ENCODE peak calls at places on chromosome 2, in ten cellular contexts. B is right lobe of liver, V is heart right ventricle, Z is tibial nerve, L is small intestine, T is AG04450, O is IMR-90, S is GM12878, P is HCT116, E is aorta. C is an unnamed sample.

GRCh38 chr2:171287036-171287435 is 126.3 kb upstream of the TLK1 start:
- DNase-seq in B (no peak), V (no peak), Z (no peak), L (no peak), T (no peak), O (peak), S (no peak), P (no peak), E (no peak), C (no peak)

GRCh38 chr2:231321556-231322334 is 73.8 kb upstream of the B3GNT7 start:
- DNase-seq in B (peak), V (peak), Z (peak), L (no peak), T (no peak), O (no peak), S (no peak), P (no peak), E (peak), C (no peak)

GRCh38 chr2:215965532-215966152 is 47.7 kb downstream of the MREG start:
- DNase-seq in B (no peak), V (no peak), Z (no peak), L (no peak), T (no peak), O (no peak), S (no peak), P (no peak), E (no peak), C (no peak)

GRCh38 chr2:197777823-197778407 is 7.2 kb downstream of the BOLL start:
- DNase-seq in B (no peak), V (no peak), Z (no peak), L (peak), T (peak), O (peak), S (peak), P (peak), E (no peak), C (peak)

GRCh38 chr2:238336151-238336550 is 15.8 kb downstream of the TRAF3IP1 start:
- DNase-seq in B (no peak), V (peak), Z (no peak), L (no peak), T (no peak), O (no peak), S (no peak), P (no peak), E (no peak), C (no peak)

GRCh38 chr2:168705534-168706470 is 96.6 kb upstream of the NOSTRIN start:
- DNase-seq in B (no peak), V (no peak), Z (no peak), L (peak), T (no peak), O (peak), S (no peak), P (no peak), E (no peak), C (no peak)

GRCh38 chr2:177843188-177843587 is 229.4 kb downstream of the PDE11A start:
- DNase-seq in B (no peak), V (no peak), Z (no peak), L (peak), T (no peak), O (no peak), S (no peak), P (no peak), E (no peak), C (no peak)

GRCh38 chr2:221572821-221573429 is 821 bp upstream of the EPHA4 start:
- DNase-seq in B (peak), V (peak), Z (peak), L (peak), T (no peak), O (peak), S (no peak), P (no peak), E (peak), C (no peak)

GRCh38 chr2:66682476-66682875 is 247.6 kb downstream of the MEIS1 start:
- DNase-seq in B (no peak), V (no peak), Z (no peak), L (no peak), T (no peak), O (no peak), S (no peak), P (no peak), E (no peak), C (no peak)

GRCh38 chr2:46275995-46276394 is 21.2 kb upstream of the EPAS1 start:
- DNase-seq in B (peak), V (peak), Z (peak), L (no peak), T (no peak), O (no peak), S (no peak), P (no peak), E (peak), C (no peak)

GRCh38 chr2:113225505-113226259 is 51.9 kb downstream of the PSD4 start:
- DNase-seq in B (no peak), V (no peak), Z (no peak), L (no peak), T (no peak), O (peak), S (no peak), P (no peak), E (peak), C (no peak)

GRCh38 chr2:144516981-144517824 is 2.7 kb downstream of the ZEB2 start:
- DNase-seq in B (peak), V (peak), Z (peak), L (peak), T (peak), O (peak), S (no peak), P (no peak), E (peak), C (peak)

GRCh38 chr2:37350034-37350433 is 5.6 kb downstream of the QPCT start:
- DNase-seq in B (no peak), V (no peak), Z (no peak), L (peak), T (no peak), O (no peak), S (peak), P (no peak), E (no peak), C (no peak)

GRCh38 chr2:112848833-112849232 is 12.3 kb upstream of the IL1B start:
- DNase-seq in B (no peak), V (no peak), Z (no peak), L (no peak), T (no peak), O (no peak), S (no peak), P (no peak), E (no peak), C (no peak)

GRCh38 chr2:135132314-135132713 is 80.2 kb downstream of the RAB3GAP1 start:
- DNase-seq in B (no peak), V (no peak), Z (no peak), L (no peak), T (no peak), O (peak), S (no peak), P (no peak), E (no peak), C (no peak)

GRCh38 chr2:147464737-147465437 is 379.9 kb upstream of the ACVR2A start:
- DNase-seq in B (no peak), V (no peak), Z (no peak), L (peak), T (no peak), O (no peak), S (no peak), P (no peak), E (no peak), C (no peak)

GRCh38 chr2:113218283-113219091 is 44.7 kb downstream of the PSD4 start:
- DNase-seq in B (peak), V (peak), Z (peak), L (peak), T (no peak), O (no peak), S (no peak), P (no peak), E (peak), C (no peak)

GRCh38 chr2:128317186-128317897 is 1.3 kb downstream of the HS6ST1 start:
- DNase-seq in B (peak), V (no peak), Z (no peak), L (no peak), T (no peak), O (no peak), S (peak), P (no peak), E (peak), C (no peak)

GRCh38 chr2:150271952-150272351 is 215.5 kb downstream of the RND3 start:
- DNase-seq in B (no peak), V (no peak), Z (no peak), L (no peak), T (peak), O (peak), S (no peak), P (no peak), E (no peak), C (no peak)

GRCh38 chr2:217332866-217333265 is 473.0 kb upstream of the TNP1 start:
- DNase-seq in B (no peak), V (no peak), Z (no peak), L (no peak), T (no peak), O (no peak), S (no peak), P (no peak), E (no peak), C (no peak)

GRCh38 chr2:200800458-200800857 is 11.3 kb upstream of the BZW1 start:
- DNase-seq in B (no peak), V (no peak), Z (no peak), L (no peak), T (no peak), O (no peak), S (no peak), P (no peak), E (no peak), C (no peak)

GRCh38 chr2:217638533-217638932 is 364.3 kb downstream of the TNS1 start:
- DNase-seq in B (no peak), V (no peak), Z (no peak), L (no peak), T (no peak), O (no peak), S (no peak), P (no peak), E (no peak), C (no peak)

GRCh38 chr2:179636995-179637394 is 224.4 kb downstream of the ZNF385B start:
- DNase-seq in B (no peak), V (no peak), Z (no peak), L (no peak), T (no peak), O (no peak), S (no peak), P (no peak), E (no peak), C (no peak)

GRCh38 chr2:55425449-55425848 is 5.8 kb upstream of the CCDC88A start:
- DNase-seq in B (no peak), V (no peak), Z (no peak), L (peak), T (peak), O (peak), S (no peak), P (no peak), E (no peak), C (no peak)

GRCh38 chr2:225824748-225825449 is 425.4 kb downstream of the NYAP2 start:
- DNase-seq in B (no peak), V (no peak), Z (no peak), L (no peak), T (no peak), O (no peak), S (no peak), P (no peak), E (no peak), C (no peak)

GRCh38 chr2:241882090-241882625 is 12.6 kb downstream of the RTP5 start:
- DNase-seq in B (peak), V (peak), Z (peak), L (no peak), T (no peak), O (no peak), S (no peak), P (no peak), E (peak), C (no peak)

GRCh38 chr2:200376422-200377142 is 70.1 kb downstream of the SPATS2L start:
- DNase-seq in B (no peak), V (no peak), Z (no peak), L (peak), T (no peak), O (no peak), S (no peak), P (peak), E (no peak), C (no peak)

GRCh38 chr2:9250091-9250490 is 43.5 kb downstream of the ASAP2 start:
- DNase-seq in B (no peak), V (no peak), Z (no peak), L (no peak), T (no peak), O (no peak), S (no peak), P (no peak), E (no peak), C (peak)

GRCh38 chr2:9247177-9247576 is 40.6 kb downstream of the ASAP2 start:
- DNase-seq in B (no peak), V (no peak), Z (no peak), L (peak), T (no peak), O (no peak), S (no peak), P (no peak), E (no peak), C (no peak)

GRCh38 chr2:9248363-9248762 is 41.8 kb downstream of the ASAP2 start:
- DNase-seq in B (no peak), V (no peak), Z (no peak), L (no peak), T (no peak), O (no peak), S (no peak), P (no peak), E (no peak), C (no peak)

GRCh38 chr2:9249036-9249800 is 42.6 kb downstream of the ASAP2 start:
- DNase-seq in B (no peak), V (no peak), Z (no peak), L (peak), T (no peak), O (peak), S (no peak), P (no peak), E (peak), C (no peak)

DNA sequence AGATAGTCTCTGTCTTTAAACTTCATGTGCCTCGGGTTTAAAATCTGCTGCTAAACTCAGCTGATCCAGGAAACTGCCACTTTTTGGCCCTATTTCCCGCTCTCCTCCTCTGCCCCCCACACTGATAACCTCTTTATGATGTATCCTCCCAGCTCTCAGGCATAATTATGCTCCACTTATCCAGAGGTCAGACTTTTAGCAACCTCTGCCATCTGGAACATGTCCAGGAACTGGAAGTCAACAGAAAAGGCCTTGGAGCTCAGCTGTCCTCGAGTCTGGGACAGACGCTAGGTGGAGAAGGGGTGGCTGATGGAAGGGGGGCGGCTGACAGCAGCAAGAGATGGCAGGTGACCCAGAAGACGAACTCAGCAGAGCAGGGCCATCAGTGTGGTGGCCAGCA is 41.2 kb downstream of the ASAP2 start:
- DNase-seq in B (no peak), V (no peak), Z (no peak), L (peak), T (no peak), O (no peak), S (no peak), P (no peak), E (peak), C (no peak)
- H3K4me3 ChIP-seq in B (no peak), V (no peak), Z (no peak), L (no peak), T (no peak), O (no peak), S (no peak), P (no peak), E (no peak), C (no peak)

DNA sequence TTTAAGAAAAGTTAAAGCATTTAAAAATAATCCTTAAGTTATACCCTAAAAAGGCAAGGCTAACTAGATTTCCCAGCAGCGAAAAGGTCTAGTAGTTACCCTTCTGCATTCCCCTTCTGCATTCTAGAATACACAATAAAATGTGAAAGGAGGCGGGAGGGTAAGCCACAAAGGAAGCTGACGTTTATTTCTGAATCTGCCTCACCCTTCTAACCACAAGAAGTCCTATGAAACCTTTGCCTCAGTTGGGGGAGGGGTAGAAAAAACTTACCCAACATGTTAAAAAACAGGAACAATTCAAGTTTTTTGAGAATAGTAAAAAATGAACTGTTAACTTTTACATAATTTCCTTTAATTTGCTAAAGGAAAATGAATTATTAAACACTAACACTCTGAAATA is 11.3 kb downstream of the STK17B start:
- DNase-seq in B (no peak), V (no peak), Z (peak), L (peak), T (peak), O (peak), S (peak), P (peak), E (no peak), C (peak)
- H3K4me3 ChIP-seq in B (peak), V (no peak), Z (no peak), L (no peak), T (no peak), O (no peak), S (no peak), P (peak), E (no peak), C (no peak)

GRCh38 chr2:98794214-98794810 is 63.4 kb upstream of the MGAT4A start:
- DNase-seq in B (no peak), V (no peak), Z (no peak), L (no peak), T (no peak), O (no peak), S (no peak), P (no peak), E (no peak), C (no peak)

GRCh38 chr2:98799375-98800329 is 68.7 kb upstream of the MGAT4A start:
- DNase-seq in B (no peak), V (no peak), Z (no peak), L (no peak), T (no peak), O (no peak), S (no peak), P (no peak), E (no peak), C (no peak)

GRCh38 chr2:98795903-98796676 is 65.2 kb upstream of the MGAT4A start:
- DNase-seq in B (no peak), V (no peak), Z (no peak), L (no peak), T (no peak), O (no peak), S (no peak), P (no peak), E (no peak), C (no peak)

GRCh38 chr2:98795535-98795902 is 64.6 kb upstream of the MGAT4A start:
- DNase-seq in B (no peak), V (no peak), Z (no peak), L (no peak), T (no peak), O (no peak), S (no peak), P (no peak), E (no peak), C (no peak)

DNA sequence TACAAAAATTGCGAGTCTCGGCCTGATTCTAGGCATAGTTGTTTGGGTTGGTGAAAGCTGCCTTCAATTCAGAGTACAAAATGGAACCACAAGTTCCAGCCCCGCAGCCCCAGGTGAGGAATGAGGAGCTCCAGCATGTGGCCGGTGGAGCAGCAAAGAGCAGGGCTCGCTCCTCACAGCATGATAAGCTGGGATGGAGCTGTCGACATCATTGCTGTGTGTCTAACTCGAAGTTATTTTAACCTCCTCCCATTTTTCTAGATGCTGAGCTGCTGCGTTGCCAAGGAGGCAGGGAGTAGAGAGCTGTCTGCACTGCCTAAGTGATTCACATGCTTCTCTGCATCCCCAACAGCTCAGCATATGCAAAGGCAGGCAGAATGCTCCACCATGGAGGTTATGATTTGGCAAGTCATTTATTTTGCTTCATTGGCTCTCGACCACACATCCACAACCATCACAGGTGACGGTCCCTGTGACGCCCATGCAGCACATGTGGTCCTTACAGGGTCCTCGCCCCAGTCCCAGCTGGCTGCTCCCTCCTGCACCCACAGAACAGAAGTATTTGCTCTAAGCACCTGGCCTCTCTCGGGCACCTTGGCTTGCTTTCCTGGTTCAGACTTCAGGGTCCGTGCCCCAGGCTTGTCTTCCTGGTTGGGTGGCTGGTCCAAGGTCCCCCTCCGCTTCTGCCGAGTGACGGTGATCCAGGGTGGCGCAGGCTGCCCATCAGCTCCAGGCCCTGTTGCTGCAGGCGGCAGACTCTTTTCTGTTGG is 66.0 kb upstream of the MGAT4A start:
- DNase-seq in B (no peak), V (no peak), Z (no peak), L (no peak), T (no peak), O (no peak), S (no peak), P (no peak), E (no peak), C (no peak)
- H3K4me3 ChIP-seq in B (no peak), V (no peak), Z (no peak), L (no peak), T (no peak), O (no peak), S (no peak), P (no peak), E (no peak), C (no peak)

GRCh38 chr2:59909147-59909546 is 644.3 kb downstream of the BCL11A start:
- DNase-seq in B (no peak), V (no peak), Z (no peak), L (no peak), T (no peak), O (no peak), S (no peak), P (no peak), E (no peak), C (no peak)
- H3K4me3 ChIP-seq in B (no peak), V (no peak), Z (no peak), L (no peak), T (no peak), O (no peak), S (no peak), P (no peak), E (no peak), C (no peak)

DNA sequence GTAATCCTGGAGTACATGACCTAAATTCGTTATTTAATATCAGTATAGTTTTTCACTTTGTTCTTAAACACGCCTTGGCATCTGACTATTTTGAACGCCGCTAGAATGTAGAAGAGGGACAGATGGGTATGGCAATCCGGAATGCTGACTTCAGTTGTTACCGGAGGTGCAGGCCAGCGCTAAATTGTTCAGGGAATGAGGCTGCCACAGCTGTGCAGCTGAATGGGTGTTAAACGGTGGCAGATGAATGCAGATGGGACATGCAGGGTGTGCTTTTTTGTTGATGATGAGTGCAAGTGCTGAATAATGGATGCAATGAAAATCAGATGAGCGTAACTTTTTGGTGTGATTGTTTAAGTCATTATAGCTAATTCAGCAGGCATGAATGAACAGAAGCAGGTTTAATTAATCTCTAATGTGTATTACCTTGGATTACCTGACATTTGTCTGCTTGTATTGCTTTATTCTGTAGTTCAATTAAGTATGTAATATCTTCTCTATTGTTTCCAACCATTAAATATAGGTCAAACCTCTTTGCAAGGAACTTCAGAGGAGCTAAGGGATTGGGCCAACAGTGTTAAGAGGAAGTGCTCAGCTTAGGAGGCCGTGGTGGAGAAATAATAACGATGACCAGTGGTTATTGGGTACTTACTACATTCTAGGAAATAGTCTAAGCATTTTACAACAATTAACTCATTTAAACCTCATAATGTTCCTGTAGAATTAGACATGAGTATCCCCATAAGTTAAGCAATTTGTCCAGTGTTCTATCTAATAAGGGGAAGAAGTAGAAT is 11.9 kb upstream of the CREG2 start:
- DNase-seq in B (no peak), V (no peak), Z (no peak), L (no peak), T (no peak), O (no peak), S (no peak), P (no peak), E (no peak), C (no peak)
- H3K4me3 ChIP-seq in B (no peak), V (no peak), Z (no peak), L (no peak), T (no peak), O (no peak), S (no peak), P (no peak), E (no peak), C (no peak)